ENCODE peak calls at places on chromosomes 5 and 9, in nine cellular contexts. One of them, this sample, is unnamed.

GRCh38 chr5:123813251-123813650 is 301.3 kb downstream of the CSNK1G3 start:
- DNase-seq in IMR-90: no peak
- DNase-seq in GM23248: no peak
- DNase-seq in mesenchymal stem cell: peak
- DNase-seq in neural progenitor cell: no peak
- DNase-seq in SK-N-SH: no peak
- DNase-seq in H9: no peak
- DNase-seq in fibroblast of lung: no peak
- DNase-seq in hepatocyte: no peak
- DNase-seq in this sample: no peak

GRCh38 chr9:89359018-89359417 is 40.7 kb downstream of the SECISBP2 start:
- DNase-seq in IMR-90: no peak
- DNase-seq in GM23248: no peak
- DNase-seq in mesenchymal stem cell: no peak
- DNase-seq in neural progenitor cell: peak
- DNase-seq in SK-N-SH: peak
- DNase-seq in H9: no peak
- DNase-seq in fibroblast of lung: no peak
- DNase-seq in hepatocyte: no peak
- DNase-seq in this sample: no peak

GRCh38 chr9:5630038-5630507 is 1.2 kb downstream of the RIC1 start:
- DNase-seq in IMR-90: no peak
- DNase-seq in GM23248: peak
- DNase-seq in mesenchymal stem cell: peak
- DNase-seq in neural progenitor cell: no peak
- DNase-seq in SK-N-SH: peak
- DNase-seq in H9: no peak
- DNase-seq in fibroblast of lung: peak
- DNase-seq in hepatocyte: peak
- DNase-seq in this sample: peak

GRCh38 chr9:123327697-123328100 is 28.3 kb upstream of the CRB2 start:
- DNase-seq in IMR-90: no peak
- DNase-seq in GM23248: no peak
- DNase-seq in mesenchymal stem cell: no peak
- DNase-seq in neural progenitor cell: no peak
- DNase-seq in SK-N-SH: no peak
- DNase-seq in H9: no peak
- DNase-seq in fibroblast of lung: no peak
- DNase-seq in hepatocyte: peak
- DNase-seq in this sample: peak

GRCh38 chr5:36679609-36680008 is 73.2 kb downstream of the SLC1A3 start:
- DNase-seq in IMR-90: no peak
- DNase-seq in GM23248: no peak
- DNase-seq in mesenchymal stem cell: no peak
- DNase-seq in neural progenitor cell: no peak
- DNase-seq in SK-N-SH: no peak
- DNase-seq in H9: no peak
- DNase-seq in fibroblast of lung: no peak
- DNase-seq in hepatocyte: no peak
- DNase-seq in this sample: no peak

GRCh38 chr9:131650254-131650653 is 89.6 kb downstream of the RAPGEF1 start:
- DNase-seq in IMR-90: peak
- DNase-seq in GM23248: peak
- DNase-seq in mesenchymal stem cell: peak
- DNase-seq in neural progenitor cell: no peak
- DNase-seq in SK-N-SH: no peak
- DNase-seq in H9: no peak
- DNase-seq in fibroblast of lung: peak
- DNase-seq in hepatocyte: no peak
- DNase-seq in this sample: peak

GRCh38 chr9:89534464-89534863 is 36.6 kb upstream of the SEMA4D start:
- DNase-seq in IMR-90: no peak
- DNase-seq in GM23248: no peak
- DNase-seq in mesenchymal stem cell: no peak
- DNase-seq in neural progenitor cell: no peak
- DNase-seq in SK-N-SH: no peak
- DNase-seq in H9: no peak
- DNase-seq in fibroblast of lung: no peak
- DNase-seq in hepatocyte: no peak
- DNase-seq in this sample: no peak

GRCh38 chr5:124901081-124901480 is 154.6 kb upstream of the ZNF608 start:
- DNase-seq in IMR-90: peak
- DNase-seq in GM23248: peak
- DNase-seq in mesenchymal stem cell: no peak
- DNase-seq in neural progenitor cell: no peak
- DNase-seq in SK-N-SH: no peak
- DNase-seq in H9: no peak
- DNase-seq in fibroblast of lung: no peak
- DNase-seq in hepatocyte: no peak
- DNase-seq in this sample: no peak

GRCh38 chr5:179378116-179378440 is 32.8 kb upstream of the ADAMTS2 start:
- DNase-seq in IMR-90: no peak
- DNase-seq in GM23248: no peak
- DNase-seq in mesenchymal stem cell: no peak
- DNase-seq in neural progenitor cell: no peak
- DNase-seq in SK-N-SH: peak
- DNase-seq in H9: peak
- DNase-seq in fibroblast of lung: no peak
- DNase-seq in hepatocyte: no peak
- DNase-seq in this sample: no peak

GRCh38 chr5:170297589-170298462 is at the start of gene LCP2:
- DNase-seq in IMR-90: no peak
- DNase-seq in GM23248: no peak
- DNase-seq in mesenchymal stem cell: no peak
- DNase-seq in neural progenitor cell: no peak
- DNase-seq in SK-N-SH: no peak
- DNase-seq in H9: no peak
- DNase-seq in fibroblast of lung: no peak
- DNase-seq in hepatocyte: no peak
- DNase-seq in this sample: no peak

GRCh38 chr9:30996761-30997160 is 1387.7 kb upstream of the ACO1 start:
- DNase-seq in IMR-90: no peak
- DNase-seq in GM23248: no peak
- DNase-seq in mesenchymal stem cell: no peak
- DNase-seq in neural progenitor cell: no peak
- DNase-seq in SK-N-SH: no peak
- DNase-seq in H9: no peak
- DNase-seq in fibroblast of lung: no peak
- DNase-seq in hepatocyte: no peak
- DNase-seq in this sample: no peak

GRCh38 chr9:70496244-70496643 is 81.8 kb upstream of the KLF9 start:
- DNase-seq in IMR-90: no peak
- DNase-seq in GM23248: no peak
- DNase-seq in mesenchymal stem cell: no peak
- DNase-seq in neural progenitor cell: no peak
- DNase-seq in SK-N-SH: no peak
- DNase-seq in H9: no peak
- DNase-seq in fibroblast of lung: no peak
- DNase-seq in hepatocyte: no peak
- DNase-seq in this sample: no peak
- H3K27ac ChIP-seq in IMR-90: no peak
- H3K27ac ChIP-seq in GM23248: no peak
- H3K27ac ChIP-seq in mesenchymal stem cell: no peak
- H3K27ac ChIP-seq in neural progenitor cell: no peak
- H3K27ac ChIP-seq in SK-N-SH: no peak
- H3K27ac ChIP-seq in H9: no peak
- H3K27ac ChIP-seq in fibroblast of lung: no peak
- H3K27ac ChIP-seq in hepatocyte: no peak
- H3K27ac ChIP-seq in this sample: no peak

DNA sequence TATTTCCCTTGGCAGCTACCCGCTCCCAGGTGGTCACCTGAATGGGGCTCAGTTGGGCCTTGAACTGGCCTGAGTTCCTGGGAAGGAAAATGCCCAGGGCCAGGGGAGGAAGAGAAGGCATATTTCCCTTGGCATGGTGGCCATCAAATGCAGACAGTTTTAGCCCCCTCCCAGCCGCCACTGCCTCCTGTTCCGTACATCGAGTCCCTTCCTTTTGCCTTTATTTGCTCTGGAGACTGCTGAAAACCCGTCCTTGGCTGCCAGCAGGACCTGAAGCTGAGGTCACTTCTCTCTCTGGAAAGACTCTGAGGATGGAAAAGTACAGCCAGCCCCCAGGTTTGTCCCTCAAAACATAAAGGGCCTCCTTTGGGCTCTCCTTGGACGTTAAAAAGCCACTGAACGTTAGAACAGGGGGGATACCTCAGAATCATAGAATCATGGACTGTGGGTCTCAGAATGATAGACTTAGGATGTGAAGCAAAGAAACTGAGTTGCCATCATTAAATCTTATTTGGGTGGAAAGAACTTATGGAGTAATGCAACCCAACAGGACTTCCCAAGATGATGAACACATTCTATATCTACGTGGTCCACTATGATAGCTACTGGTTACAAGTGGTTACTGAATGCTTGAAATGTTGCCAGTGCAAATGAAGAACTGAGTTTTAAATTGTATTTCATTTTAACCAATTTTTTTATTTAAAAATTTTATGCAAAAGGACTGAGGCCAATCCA is 7.1 kb downstream of the SPARC start:
- DNase-seq in IMR-90: no peak
- DNase-seq in GM23248: peak
- DNase-seq in mesenchymal stem cell: peak
- DNase-seq in neural progenitor cell: no peak
- DNase-seq in SK-N-SH: no peak
- DNase-seq in H9: no peak
- DNase-seq in fibroblast of lung: peak
- DNase-seq in hepatocyte: no peak
- DNase-seq in this sample: no peak
- H2AFZ ChIP-seq in IMR-90: no peak
- H2AFZ ChIP-seq in GM23248: no peak
- H2AFZ ChIP-seq in mesenchymal stem cell: no peak
- H2AFZ ChIP-seq in neural progenitor cell: no peak
- H2AFZ ChIP-seq in SK-N-SH: no peak
- H2AFZ ChIP-seq in H9: no peak
- H2AFZ ChIP-seq in fibroblast of lung: no peak
- H2AFZ ChIP-seq in hepatocyte: no peak
- H2AFZ ChIP-seq in this sample: no peak

GRCh38 chr9:83062011-83062652 is 810 bp downstream of the RASEF start:
- DNase-seq in IMR-90: peak
- DNase-seq in GM23248: peak
- DNase-seq in mesenchymal stem cell: peak
- DNase-seq in neural progenitor cell: peak
- DNase-seq in SK-N-SH: peak
- DNase-seq in H9: peak
- DNase-seq in fibroblast of lung: peak
- DNase-seq in hepatocyte: peak
- DNase-seq in this sample: peak
- H3K27ac ChIP-seq in IMR-90: no peak
- H3K27ac ChIP-seq in GM23248: no peak
- H3K27ac ChIP-seq in mesenchymal stem cell: no peak
- H3K27ac ChIP-seq in neural progenitor cell: no peak
- H3K27ac ChIP-seq in SK-N-SH: peak
- H3K27ac ChIP-seq in H9: no peak
- H3K27ac ChIP-seq in fibroblast of lung: no peak
- H3K27ac ChIP-seq in hepatocyte: peak
- H3K27ac ChIP-seq in this sample: no peak

DNA sequence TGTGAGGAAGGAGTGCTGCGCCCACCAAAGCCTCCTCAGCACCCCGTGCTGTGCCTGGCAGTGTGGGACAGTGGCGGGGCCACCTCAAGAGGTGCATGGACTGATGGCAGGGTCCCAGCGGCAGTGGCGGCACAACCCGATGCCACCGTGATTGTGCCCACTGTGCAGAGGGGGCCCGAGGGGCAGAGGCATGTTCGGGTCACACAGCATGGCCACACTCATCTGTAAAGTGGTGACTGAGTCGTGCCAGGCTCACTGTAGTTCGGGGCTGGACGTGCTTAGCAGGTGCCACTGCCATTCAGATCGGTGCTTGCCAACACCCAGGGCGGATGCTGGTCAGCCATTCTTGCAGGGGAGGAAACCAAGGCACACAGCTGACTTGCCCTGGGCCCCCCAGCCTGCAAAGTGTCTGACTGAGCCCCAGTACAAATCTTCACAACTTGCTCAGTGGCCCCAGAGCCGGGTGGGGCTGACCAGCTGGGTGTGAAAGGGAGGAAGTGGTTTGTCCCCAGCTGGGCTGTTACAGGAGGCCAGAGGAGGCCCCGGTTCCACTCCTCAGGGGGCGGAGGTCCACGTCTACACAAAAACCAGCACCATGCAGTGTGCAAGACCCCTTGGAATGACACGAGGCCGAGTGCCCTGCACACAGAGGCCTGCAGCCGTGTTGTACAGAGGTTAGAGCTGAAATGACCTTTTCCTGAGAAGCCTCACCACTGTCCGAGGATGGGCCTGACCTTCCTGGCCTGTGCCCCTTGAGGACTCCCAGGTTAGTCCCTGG is 17.8 kb downstream of the FGD3 start:
- DNase-seq in IMR-90: no peak
- DNase-seq in GM23248: no peak
- DNase-seq in mesenchymal stem cell: no peak
- DNase-seq in neural progenitor cell: no peak
- DNase-seq in SK-N-SH: no peak
- DNase-seq in H9: no peak
- DNase-seq in fibroblast of lung: no peak
- DNase-seq in hepatocyte: no peak
- DNase-seq in this sample: peak
- H2AFZ ChIP-seq in IMR-90: peak
- H2AFZ ChIP-seq in GM23248: no peak
- H2AFZ ChIP-seq in mesenchymal stem cell: no peak
- H2AFZ ChIP-seq in neural progenitor cell: peak
- H2AFZ ChIP-seq in SK-N-SH: no peak
- H2AFZ ChIP-seq in H9: no peak
- H2AFZ ChIP-seq in fibroblast of lung: no peak
- H2AFZ ChIP-seq in hepatocyte: no peak
- H2AFZ ChIP-seq in this sample: no peak

DNA sequence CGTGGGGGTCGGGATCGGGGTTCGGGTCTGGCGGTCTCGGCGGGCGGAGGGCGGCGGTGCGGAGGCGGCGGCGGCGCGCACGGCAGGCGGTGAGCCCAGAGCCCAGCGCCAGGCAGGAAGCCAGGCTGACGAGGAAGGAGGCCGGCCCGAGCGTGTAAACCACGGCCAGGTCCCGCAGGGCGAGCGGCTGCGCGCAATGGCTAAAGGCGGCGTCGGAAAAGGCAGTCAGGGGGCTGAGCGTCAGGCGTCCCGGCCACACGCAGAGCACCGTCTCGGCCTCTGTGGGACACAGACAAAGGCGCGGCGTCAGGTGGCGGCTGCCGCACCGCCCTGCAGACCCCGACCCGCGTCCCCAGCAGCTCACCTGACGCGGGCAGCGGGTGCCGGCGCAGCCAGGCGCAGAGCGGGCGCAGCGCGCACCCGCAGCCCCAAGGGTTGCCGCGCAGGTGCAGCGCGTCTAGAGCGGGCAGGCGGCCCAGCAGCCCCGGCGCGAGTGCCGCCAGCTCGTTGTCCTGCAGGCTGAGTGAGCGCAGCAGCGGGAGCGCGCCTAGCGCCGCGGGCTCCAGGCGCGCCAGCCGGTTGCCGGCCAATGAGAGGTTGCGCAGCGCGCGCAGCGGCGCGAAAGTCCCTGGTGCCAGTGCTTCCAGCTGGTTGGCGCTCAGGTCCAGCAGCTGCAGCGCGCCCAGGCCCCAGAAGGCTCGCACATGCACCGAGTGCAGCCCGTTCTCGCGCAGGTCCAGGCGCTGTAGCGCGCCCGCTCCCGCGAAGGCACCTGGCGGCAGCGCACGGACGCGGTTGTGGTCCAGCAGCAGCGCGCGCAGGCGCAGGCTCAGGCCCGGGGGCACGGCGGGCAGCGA is 716 bp downstream of the LRRC26 start:
- DNase-seq in IMR-90: peak
- DNase-seq in GM23248: peak
- DNase-seq in mesenchymal stem cell: peak
- DNase-seq in neural progenitor cell: peak
- DNase-seq in SK-N-SH: peak
- DNase-seq in H9: peak
- DNase-seq in fibroblast of lung: peak
- DNase-seq in hepatocyte: peak
- DNase-seq in this sample: peak
- H3K27ac ChIP-seq in IMR-90: no peak
- H3K27ac ChIP-seq in GM23248: no peak
- H3K27ac ChIP-seq in mesenchymal stem cell: no peak
- H3K27ac ChIP-seq in neural progenitor cell: no peak
- H3K27ac ChIP-seq in SK-N-SH: no peak
- H3K27ac ChIP-seq in H9: no peak
- H3K27ac ChIP-seq in fibroblast of lung: no peak
- H3K27ac ChIP-seq in hepatocyte: no peak
- H3K27ac ChIP-seq in this sample: no peak

This sample was measured in osteoblast.